ENCODE peak calls at places on chromosome 16, in eight cellular contexts. W is psoas muscle; G is tibial nerve; A is CD4-positive, alpha-beta T cell; M is heart left ventricle; H is GM10248; T is type B pancreatic cell; O is cardiac fibroblast. Y is an unnamed sample.

GRCh38 chr16:30721606-30722005 is 22.6 kb downstream of the SRCAP start:
- DNase-seq in W (no peak), G (no peak), A (no peak), M (no peak), H (no peak), T (no peak), O (no peak), Y (no peak)

GRCh38 chr16:26983426-26983825 is 83.3 kb upstream of the C16orf82 start:
- DNase-seq in W (no peak), G (no peak), A (no peak), M (no peak), H (no peak), T (no peak), O (peak), Y (no peak)

GRCh38 chr16:57994778-57995177 is 5.7 kb downstream of the ZNF319 start:
- DNase-seq in W (peak), G (no peak), A (peak), M (peak), H (peak), T (no peak), O (peak), Y (peak)

GRCh38 chr16:23905027-23905426 is 69.2 kb downstream of the PRKCB start:
- DNase-seq in W (no peak), G (no peak), A (no peak), M (no peak), H (no peak), T (no peak), O (peak), Y (no peak)

GRCh38 chr16:68503334-68503733 is 35.8 kb upstream of the ZFP90 start:
- DNase-seq in W (no peak), G (no peak), A (no peak), M (no peak), H (no peak), T (no peak), O (no peak), Y (no peak)

GRCh38 chr16:5385115-5385514 is 287.5 kb upstream of the EEF2KMT start:
- DNase-seq in W (no peak), G (no peak), A (no peak), M (no peak), H (no peak), T (no peak), O (no peak), Y (no peak)

GRCh38 chr16:11658896-11659708 is 9.2 kb upstream of the SNN start:
- DNase-seq in W (no peak), G (no peak), A (no peak), M (no peak), H (peak), T (no peak), O (no peak), Y (no peak)

GRCh38 chr16:47721016-47721673 is 260.0 kb downstream of the PHKB start:
- DNase-seq in W (no peak), G (no peak), A (no peak), M (no peak), H (no peak), T (no peak), O (no peak), Y (no peak)

GRCh38 chr16:2856061-2856670 is 1.8 kb downstream of the PRSS22 start:
- DNase-seq in W (no peak), G (no peak), A (no peak), M (no peak), H (peak), T (no peak), O (no peak), Y (no peak)

GRCh38 chr16:65201446-65202010 is 79.7 kb upstream of the CDH11 start:
- DNase-seq in W (no peak), G (no peak), A (no peak), M (no peak), H (no peak), T (no peak), O (no peak), Y (no peak)

GRCh38 chr16:30984669-30985400 is at the start of gene HSD3B7:
- DNase-seq in W (peak), G (peak), A (peak), M (peak), H (peak), T (peak), O (peak), Y (peak)

GRCh38 chr16:4192206-4192605 is 49.7 kb downstream of the SRL start:
- DNase-seq in W (no peak), G (no peak), A (no peak), M (no peak), H (no peak), T (no peak), O (no peak), Y (no peak)

GRCh38 chr16:31388535-31388934 is 4.6 kb upstream of the ITGAD start:
- DNase-seq in W (no peak), G (no peak), A (no peak), M (no peak), H (no peak), T (no peak), O (no peak), Y (no peak)

GRCh38 chr16:64455275-64455674 is 666.6 kb downstream of the CDH11 start:
- DNase-seq in W (no peak), G (no peak), A (no peak), M (no peak), H (no peak), T (no peak), O (peak), Y (no peak)

GRCh38 chr16:29839822-29840221 is 19.6 kb downstream of the MVP start:
- DNase-seq in W (no peak), G (no peak), A (no peak), M (no peak), H (no peak), T (no peak), O (no peak), Y (no peak)

GRCh38 chr16:80462902-80463301 is 77.9 kb upstream of the DYNLRB2 start:
- DNase-seq in W (no peak), G (no peak), A (no peak), M (no peak), H (no peak), T (no peak), O (no peak), Y (no peak)

GRCh38 chr16:27199747-27200146 is 3.6 kb upstream of the KDM8 start:
- DNase-seq in W (no peak), G (no peak), A (no peak), M (no peak), H (peak), T (no peak), O (no peak), Y (no peak)

GRCh38 chr16:65845466-65846209 is 520.9 kb upstream of the CDH5 start:
- DNase-seq in W (no peak), G (no peak), A (no peak), M (no peak), H (no peak), T (no peak), O (peak), Y (no peak)

GRCh38 chr16:4475880-4476790 is at the start of gene HMOX2:
- DNase-seq in W (peak), G (peak), A (peak), M (peak), H (peak), T (peak), O (peak), Y (peak)

GRCh38 chr16:88026964-88027938 is 76.0 kb downstream of the BANP start:
- DNase-seq in W (no peak), G (no peak), A (no peak), M (no peak), H (no peak), T (no peak), O (no peak), Y (no peak)

GRCh38 chr16:73217654-73218053 is 169.7 kb upstream of the ZFHX3 start:
- DNase-seq in W (no peak), G (no peak), A (no peak), M (no peak), H (no peak), T (no peak), O (no peak), Y (no peak)
- TF ChIP-seq CTCF in W (no peak), G (no peak), A (no peak), M (no peak), H (no peak), T (peak), O (no peak), Y (peak)

GRCh38 chr16:71467810-71468209 is 5.8 kb upstream of the ZNF23 start:
- DNase-seq in W (no peak), G (no peak), A (peak), M (no peak), H (peak), T (no peak), O (peak), Y (peak)

GRCh38 chr16:71459510-71459909 is 2.5 kb downstream of the ZNF23 start:
- DNase-seq in W (no peak), G (no peak), A (no peak), M (no peak), H (no peak), T (no peak), O (no peak), Y (no peak)

GRCh38 chr16:71456801-71457200 is 5.2 kb downstream of the ZNF23 start:
- DNase-seq in W (no peak), G (no peak), A (no peak), M (no peak), H (no peak), T (no peak), O (no peak), Y (no peak)

GRCh38 chr16:71460246-71460645 is 1.8 kb downstream of the ZNF23 start:
- DNase-seq in W (no peak), G (no peak), A (no peak), M (no peak), H (no peak), T (no peak), O (peak), Y (no peak)

GRCh38 chr16:71461686-71462648 is at the start of gene ZNF23:
- DNase-seq in W (peak), G (peak), A (peak), M (peak), H (peak), T (peak), O (peak), Y (peak)
- TF ChIP-seq CTCF in W (peak), G (no peak), A (peak), M (no peak), H (no peak), T (no peak), O (no peak), Y (no peak)

GRCh38 chr16:89383095-89384003 is 107.0 kb downstream of the ANKRD11 start:
- DNase-seq in W (no peak), G (no peak), A (no peak), M (peak), H (no peak), T (no peak), O (peak), Y (no peak)
- TF ChIP-seq CTCF in W (no peak), G (no peak), A (no peak), M (no peak), H (no peak), T (peak), O (peak), Y (peak)

GRCh38 chr16:18983565-18984424 is at the start of gene TMC7:
- DNase-seq in W (peak), G (peak), A (no peak), M (peak), H (peak), T (peak), O (peak), Y (peak)
- TF ChIP-seq CTCF in W (peak), G (peak), A (no peak), M (peak), H (peak), T (peak), O (peak), Y (peak)

GRCh38 chr16:10078541-10078949 is 103.7 kb downstream of the GRIN2A start:
- DNase-seq in W (no peak), G (no peak), A (no peak), M (no peak), H (no peak), T (no peak), O (no peak), Y (peak)
- TF ChIP-seq CTCF in W (no peak), G (no peak), A (no peak), M (no peak), H (no peak), T (peak), O (no peak), Y (no peak)

GRCh38 chr16:86709902-86710601 is 131.7 kb downstream of the FOXL1 start:
- DNase-seq in W (no peak), G (no peak), A (no peak), M (no peak), H (no peak), T (no peak), O (no peak), Y (no peak)
- TF ChIP-seq CTCF in W (no peak), G (no peak), A (no peak), M (no peak), H (no peak), T (no peak), O (no peak), Y (no peak)

GRCh38 chr16:85631802-85632393 is 18.8 kb downstream of the GSE1 start:
- DNase-seq in W (no peak), G (no peak), A (no peak), M (no peak), H (no peak), T (no peak), O (no peak), Y (no peak)
- TF ChIP-seq CTCF in W (no peak), G (no peak), A (no peak), M (no peak), H (no peak), T (no peak), O (no peak), Y (no peak)